ENCODE peak calls at places on chromosomes 12 and 14, in four cellular contexts. W, C, D and X are unnamed samples.

GRCh38 chr14:103113774-103114173 is 9.5 kb upstream of the TNFAIP2 start:
- DNase-seq in W (no peak), C (no peak), D (no peak), X (no peak)

GRCh38 chr12:64729909-64730584 is 29.2 kb downstream of the GNS start:
- DNase-seq in W (no peak), C (no peak), D (peak; percentile 19), X (peak; percentile 18)

GRCh38 chr12:13417516-13417915 is 221.0 kb downstream of the EMP1 start:
- DNase-seq in W (no peak), C (no peak), D (no peak), X (no peak)

GRCh38 chr12:66149702-66150398 is 19.3 kb upstream of the LLPH start:
- DNase-seq in W (no peak), C (no peak), D (no peak), X (no peak)

GRCh38 chr14:95034806-95035205 is 122.5 kb downstream of the DICER1 start:
- DNase-seq in W (no peak), C (no peak), D (peak; percentile 8), X (no peak)

GRCh38 chr14:68479247-68479646 is 313.6 kb downstream of the ZFP36L1 start:
- DNase-seq in W (peak; percentile 49), C (no peak), D (no peak), X (no peak)

GRCh38 chr12:125538800-125539199 is 473.6 kb downstream of the AACS start:
- DNase-seq in W (no peak), C (no peak), D (no peak), X (no peak)

GRCh38 chr12:57766464-57767311 is at the start of gene CYP27B1:
- DNase-seq in W (no peak), C (no peak), D (no peak), X (no peak)

GRCh38 chr12:34406996-34407300 is 384.7 kb downstream of the ALG10 start:
- DNase-seq in W (no peak), C (no peak), D (no peak), X (no peak)

GRCh38 chr12:2960432-2960956 is 1.3 kb downstream of the TEAD4 start:
- DNase-seq in W (peak; percentile 42), C (no peak), D (no peak), X (peak; percentile 13)

GRCh38 chr14:23487216-23487615 is 17.7 kb downstream of the NGDN start:
- DNase-seq in W (no peak), C (no peak), D (no peak), X (no peak)

GRCh38 chr12:91381309-91381804 is 198.7 kb upstream of the DCN start:
- DNase-seq in W (peak; percentile 84), C (peak; percentile 76), D (no peak), X (peak; percentile 55)

GRCh38 chr14:68160269-68160668 is 340.7 kb downstream of the RAD51B start:
- DNase-seq in W (no peak), C (no peak), D (no peak), X (no peak)

GRCh38 chr12:110577717-110578521 is 5.2 kb downstream of the PPTC7 start:
- DNase-seq in W (peak; percentile 14), C (no peak), D (no peak), X (peak; percentile 81)

GRCh38 chr12:53300187-53300586 is 692 bp downstream of the MYG1 start:
- DNase-seq in W (no peak), C (peak; percentile 21), D (no peak), X (no peak)

GRCh38 chr12:19055589-19055988 is 73.9 kb upstream of the PLEKHA5 start:
- DNase-seq in W (no peak), C (no peak), D (no peak), X (no peak)

GRCh38 chr12:100346660-100347059 is 10.2 kb upstream of the SLC17A8 start:
- DNase-seq in W (no peak), C (no peak), D (no peak), X (no peak)

GRCh38 chr14:53764846-53765245 is 191.8 kb downstream of the BMP4 start:
- DNase-seq in W (peak; percentile 26), C (no peak), D (no peak), X (no peak)

GRCh38 chr14:75123991-75124390 is 2.9 kb downstream of the NEK9 start:
- DNase-seq in W (peak; percentile 12), C (no peak), D (no peak), X (peak; percentile 23)

GRCh38 chr12:50006754-50007442 is 18.4 kb downstream of the RACGAP1 start:
- DNase-seq in W (no peak), C (no peak), D (peak; percentile 77), X (no peak)

GRCh38 chr14:61154606-61155005 is 126.5 kb downstream of the TMEM30B start:
- DNase-seq in W (no peak), C (no peak), D (no peak), X (no peak)

GRCh38 chr12:9745191-9745590 is 12.3 kb upstream of the CLECL1 start:
- DNase-seq in W (no peak), C (no peak), D (no peak), X (no peak)

GRCh38 chr12:18895946-18896345 is 158.0 kb downstream of the CAPZA3 start:
- DNase-seq in W (peak; percentile 25), C (no peak), D (no peak), X (no peak)

GRCh38 chr12:67647547-67648305 is 819 bp upstream of the DYRK2 start:
- DNase-seq in W (peak; percentile 92), C (peak; percentile 57), D (peak; percentile 53), X (peak; percentile 54)
- TF ChIP-seq CTCF in W (peak; percentile 33), C (peak; percentile 46), D (peak; percentile 11), X (no peak)

GRCh38 chr14:104933721-104934379 is 9.2 kb downstream of the PLD4 start:
- DNase-seq in W (no peak), C (no peak), D (no peak), X (no peak)

GRCh38 chr14:104930526-104931322 is 6.0 kb downstream of the PLD4 start:
- DNase-seq in W (no peak), C (no peak), D (no peak), X (no peak)

GRCh38 chr14:104931323-104931770 is 6.7 kb downstream of the PLD4 start:
- DNase-seq in W (no peak), C (no peak), D (no peak), X (no peak)

GRCh38 chr14:104932676-104933631 is 8.3 kb downstream of the PLD4 start:
- DNase-seq in W (peak; percentile 92), C (peak; percentile 32), D (peak; percentile 47), X (peak; percentile 74)

DNA sequence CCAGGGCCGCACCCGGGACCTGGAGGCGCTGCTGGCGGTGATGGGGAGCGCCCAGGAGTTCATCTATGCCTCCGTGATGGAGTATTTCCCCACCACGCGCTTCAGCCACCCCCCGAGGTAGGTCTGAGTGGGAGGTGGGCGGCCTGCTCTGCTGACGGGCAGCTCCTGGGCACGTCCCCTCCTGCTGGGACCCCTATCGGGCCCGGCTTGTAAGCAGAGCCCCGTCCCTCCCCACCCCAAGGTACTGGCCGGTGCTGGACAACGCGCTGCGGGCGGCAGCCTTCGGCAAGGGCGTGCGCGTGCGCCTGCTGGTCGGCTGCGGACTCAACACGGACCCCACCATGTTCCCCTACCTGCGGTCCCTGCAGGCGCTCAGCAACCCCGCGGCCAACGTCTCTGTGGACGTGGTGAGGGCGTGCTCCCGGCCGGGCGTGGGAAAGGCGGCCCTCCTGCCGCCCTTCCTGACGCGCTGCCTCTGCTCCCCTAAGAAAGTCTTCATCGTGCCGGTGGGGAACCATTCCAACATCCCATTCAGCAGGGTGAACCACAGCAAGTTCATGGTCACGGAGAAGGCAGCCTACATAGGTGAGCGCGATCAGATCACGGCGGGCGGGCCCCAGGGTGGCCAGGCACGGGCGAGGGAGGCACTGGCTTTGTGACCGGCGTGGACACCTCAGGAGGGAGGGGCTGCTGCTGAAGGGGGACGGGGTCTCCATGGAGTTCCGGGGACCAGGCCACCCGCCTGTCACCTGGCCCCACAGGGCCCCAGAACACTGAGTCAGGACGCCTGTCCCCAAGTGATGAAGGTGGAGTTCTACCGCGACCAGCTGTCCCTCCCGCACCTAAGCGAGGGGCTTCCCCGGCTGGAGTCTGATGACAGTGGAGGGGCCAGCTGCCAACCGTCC is 7.3 kb downstream of the PLD4 start:
- DNase-seq in W (no peak), C (no peak), D (no peak), X (no peak)
- H3K4me3 ChIP-seq in W (no peak overlapping the region), C (peak overlapping the region; percentile 48), D (no peak overlapping the region), X (no peak overlapping the region)

GRCh38 chr14:50037837-50038236 is 78.5 kb downstream of the VCPKMT start:
- DNase-seq in W (no peak), C (no peak), D (no peak), X (peak; percentile 71)

GRCh38 chr14:50039734-50040400 is 76.5 kb downstream of the VCPKMT start:
- DNase-seq in W (peak; percentile 31), C (no peak), D (no peak), X (peak; percentile 46)

GRCh38 chr14:50039120-50039517 is 77.3 kb downstream of the VCPKMT start:
- DNase-seq in W (no peak), C (no peak), D (no peak), X (no peak)

GRCh38 chr14:50037240-50037639 is 79.1 kb downstream of the VCPKMT start:
- DNase-seq in W (no peak), C (no peak), D (no peak), X (no peak)

DNA sequence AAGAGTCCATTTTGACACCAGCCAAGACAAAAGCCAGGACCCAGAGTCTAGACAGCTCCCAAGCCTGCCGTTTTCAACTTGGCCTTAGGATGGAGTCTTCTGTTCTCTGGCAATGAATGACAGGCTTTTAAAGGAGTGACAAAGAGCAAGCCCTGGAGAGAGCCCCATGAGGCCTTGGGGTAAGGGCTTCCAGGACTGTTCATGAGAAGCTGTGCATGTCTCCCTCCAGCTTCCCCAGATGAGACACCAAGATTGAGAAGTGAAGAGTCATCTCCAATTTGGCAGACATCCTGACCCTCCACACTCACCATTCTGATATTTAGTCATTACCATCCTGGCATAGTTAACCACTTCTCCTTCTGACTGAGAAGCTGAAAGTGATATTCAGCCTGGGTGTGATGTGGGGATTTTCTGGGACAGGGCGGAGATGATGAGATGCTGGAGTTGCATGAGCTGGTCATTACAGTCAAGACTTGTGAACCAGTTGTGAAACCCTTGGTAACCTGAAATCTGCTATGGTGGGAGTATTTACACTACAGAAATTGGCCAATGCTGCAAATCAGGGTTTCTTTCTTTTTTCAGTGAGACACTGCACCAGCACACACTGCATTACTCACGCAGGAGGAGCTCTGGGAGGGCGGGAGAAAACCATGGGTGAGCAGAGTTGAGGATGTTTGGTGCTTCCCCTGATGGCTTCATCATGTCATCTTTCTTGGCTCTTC is 77.8 kb downstream of the VCPKMT start:
- DNase-seq in W (no peak), C (peak; percentile 74), D (no peak), X (peak; percentile 98)
- TF ChIP-seq CTCF in W (no peak), C (no peak), D (no peak), X (no peak)

GRCh38 chr12:124479680-124480468 is 87.5 kb downstream of the NCOR2 start:
- DNase-seq in W (no peak), C (no peak), D (no peak), X (no peak)
- H3K4me3 ChIP-seq in W (no peak overlapping the region), C (no peak overlapping the region), D (no peak overlapping the region), X (peak overlapping the region; percentile 10)

DNA sequence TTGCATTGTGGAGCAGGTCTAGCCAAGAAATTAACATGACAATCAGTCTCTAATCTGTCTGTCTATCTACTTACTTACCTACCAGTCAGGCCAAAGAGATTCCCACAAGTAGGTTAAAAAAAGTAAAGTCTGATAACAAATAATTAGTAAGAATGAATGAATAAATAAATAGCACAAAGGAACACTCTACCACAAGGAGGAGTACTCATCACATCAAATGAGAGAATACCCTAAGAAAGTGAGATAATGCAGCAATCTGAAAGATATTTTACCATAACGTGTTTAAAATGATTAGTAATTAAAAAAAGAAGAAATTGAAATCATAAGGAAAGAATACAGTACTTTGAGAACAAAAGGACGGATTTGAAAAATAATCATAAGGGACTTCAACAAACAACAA is 187.2 kb downstream of the SYNE2 start:
- DNase-seq in W (no peak), C (peak; percentile 10), D (no peak), X (no peak)
- TF ChIP-seq CTCF in W (peak; percentile 36), C (peak; percentile 60), D (peak; percentile 29), X (no peak)

GRCh38 chr12:46400406-46400805 is 27.8 kb upstream of the SLC38A2 start:
- DNase-seq in W (no peak), C (no peak), D (no peak), X (no peak)
- H3K4me3 ChIP-seq in W (no peak overlapping the region), C (no peak overlapping the region), D (no peak overlapping the region), X (no peak overlapping the region)